ENCODE peak calls at places on chromosomes 1 and 21, in seven cellular contexts. Z, Y, W, U, F, A and R are unnamed samples.

GRCh38 chr1:30675761-30676160 is 47.6 kb downstream of the MATN1 start:
- DNase-seq in Z (no peak), Y (no peak), W (no peak), U (no peak), F (no peak), A (no peak), R (no peak)

GRCh38 chr1:94024109-94024792 is 96.7 kb downstream of the ABCA4 start:
- DNase-seq in Z (no peak), Y (no peak), W (no peak), U (no peak), F (no peak), A (no peak), R (no peak)

GRCh38 chr1:58773406-58773840 is 10.4 kb downstream of the JUN start:
- DNase-seq in Z (no peak), Y (peak; percentile 71), W (peak; percentile 81), U (no peak), F (peak; percentile 91), A (peak; percentile 20), R (peak; percentile 42)

GRCh38 chr1:61616830-61617229 is 108.1 kb downstream of the TM2D1 start:
- DNase-seq in Z (no peak), Y (no peak), W (no peak), U (no peak), F (no peak), A (no peak), R (no peak)

GRCh38 chr1:162549001-162549400 is 12.5 kb upstream of the UAP1 start:
- DNase-seq in Z (no peak), Y (no peak), W (no peak), U (no peak), F (no peak), A (no peak), R (no peak)

GRCh38 chr1:156149374-156150106 is 3.8 kb upstream of the SEMA4A start:
- DNase-seq in Z (no peak), Y (peak; percentile 34), W (no peak), U (peak; percentile 96), F (no peak), A (no peak), R (peak; percentile 73)

GRCh38 chr1:154741747-154742495 is 128.2 kb downstream of the KCNN3 start:
- DNase-seq in Z (no peak), Y (no peak), W (peak; percentile 49), U (peak; percentile 95), F (no peak), A (no peak), R (no peak)

GRCh38 chr1:26799479-26800133 is 11.9 kb downstream of the PIGV start:
- DNase-seq in Z (no peak), Y (peak; percentile 83), W (peak; percentile 81), U (peak; percentile 65), F (peak; percentile 74), A (peak; percentile 47), R (no peak)

GRCh38 chr21:16159213-16159970 is 429.6 kb downstream of the USP25 start:
- DNase-seq in Z (no peak), Y (no peak), W (peak; percentile 69), U (no peak), F (no peak), A (no peak), R (no peak)

GRCh38 chr1:193118194-193118593 is 3.6 kb upstream of the CDC73 start:
- DNase-seq in Z (no peak), Y (no peak), W (no peak), U (no peak), F (no peak), A (no peak), R (no peak)

GRCh38 chr21:44867464-44867863 is 6.0 kb downstream of the PTTG1IP start:
- DNase-seq in Z (no peak), Y (no peak), W (no peak), U (no peak), F (no peak), A (no peak), R (no peak)

GRCh38 chr1:152533327-152533938 is 19.2 kb downstream of the CRCT1 start:
- DNase-seq in Z (no peak), Y (no peak), W (no peak), U (peak; percentile 67), F (no peak), A (no peak), R (no peak)

GRCh38 chr1:235043234-235043633 is 85.4 kb downstream of the TOMM20 start:
- DNase-seq in Z (no peak), Y (no peak), W (no peak), U (no peak), F (no peak), A (no peak), R (no peak)

GRCh38 chr1:149942885-149943284 is 6.2 kb upstream of the MTMR11 start:
- DNase-seq in Z (no peak), Y (no peak), W (no peak), U (no peak), F (no peak), A (no peak), R (no peak)

GRCh38 chr1:29646161-29646775 is 409.9 kb downstream of the PTPRU start:
- DNase-seq in Z (no peak), Y (no peak), W (no peak), U (peak; percentile 36), F (no peak), A (no peak), R (no peak)

DNA sequence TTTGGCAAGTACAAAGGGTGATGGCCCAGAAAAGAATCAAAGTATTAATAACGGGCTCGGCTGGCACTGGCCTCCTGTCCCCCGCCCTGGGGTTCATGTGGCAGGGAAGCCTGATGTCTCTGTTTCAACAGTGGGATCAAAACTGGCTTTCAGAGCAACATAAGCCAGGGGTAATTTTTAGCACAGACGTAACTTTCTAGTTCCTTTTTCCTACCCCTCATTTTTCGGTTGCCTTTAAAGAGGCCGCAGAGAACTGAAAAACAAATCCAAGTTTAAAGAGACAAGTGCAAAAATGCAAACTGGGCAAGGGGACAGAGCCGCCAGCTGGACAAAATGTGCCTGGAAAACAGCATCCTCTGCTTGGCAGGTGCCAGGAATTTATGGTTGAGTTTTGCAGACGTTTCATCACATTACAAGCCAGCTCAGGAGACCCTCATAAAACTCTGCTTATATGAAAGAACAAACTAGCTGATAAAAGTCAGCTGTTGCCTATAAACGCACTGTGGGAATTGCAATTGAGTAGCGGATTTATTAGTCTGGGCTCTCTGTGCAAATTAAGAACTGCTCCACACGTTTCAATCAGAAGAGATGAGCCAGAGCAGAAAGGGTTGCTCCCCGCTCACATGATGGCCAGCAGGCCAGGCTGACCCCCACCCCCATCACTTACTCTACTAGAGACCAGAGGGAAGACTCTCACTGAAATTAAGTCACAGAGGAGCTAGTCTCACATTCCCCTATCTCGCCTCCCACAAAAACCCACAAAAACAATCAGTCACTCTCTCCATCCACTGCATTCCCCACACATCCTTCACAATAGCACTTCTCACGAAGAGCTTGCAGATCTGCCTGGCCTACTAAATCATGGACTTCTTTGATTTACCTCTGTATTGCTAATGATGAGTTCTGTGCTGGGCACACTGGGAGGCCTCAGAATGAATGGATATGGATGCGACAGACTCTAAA is 15.8 kb upstream of the CDCA8 start:
- DNase-seq in Z (no peak), Y (no peak), W (no peak), U (no peak), F (no peak), A (peak; percentile 51), R (peak; percentile 67)
- TF ChIP-seq CTCF in Z (no peak), Y (no peak), W (no peak), U (no peak), F (no peak), A (peak; percentile 15), R (peak; percentile 4)

GRCh38 chr1:82515650-82516049 is 714.9 kb downstream of the ADGRL2 start:
- DNase-seq in Z (no peak), Y (no peak), W (no peak), U (no peak), F (no peak), A (peak; percentile 11), R (no peak)

GRCh38 chr1:82517586-82517985 is 716.9 kb downstream of the ADGRL2 start:
- DNase-seq in Z (no peak), Y (no peak), W (peak; percentile 2), U (peak; percentile 75), F (peak; percentile 47), A (peak; percentile 31), R (no peak)
- TF ChIP-seq CTCF in Z (no peak), Y (no peak), W (no peak), U (peak; percentile 41), F (no peak), A (peak; percentile 19), R (no peak)

GRCh38 chr1:150972417-150972940 is 2.2 kb downstream of the CERS2 start:
- DNase-seq in Z (no peak), Y (no peak), W (no peak), U (no peak), F (no peak), A (no peak), R (no peak)

GRCh38 chr1:150970818-150971582 is 3.6 kb downstream of the CERS2 start:
- DNase-seq in Z (no peak), Y (peak; percentile 92), W (no peak), U (peak; percentile 64), F (peak; percentile 74), A (peak; percentile 90), R (no peak)

GRCh38 chr1:150973258-150973825 is 1.3 kb downstream of the CERS2 start:
- DNase-seq in Z (no peak), Y (no peak), W (no peak), U (peak; percentile 70), F (peak; percentile 18), A (no peak), R (no peak)

GRCh38 chr1:150973826-150974579 is 632 bp downstream of the CERS2 start:
- DNase-seq in Z (no peak), Y (peak; percentile 67), W (no peak), U (peak; percentile 76), F (peak; percentile 20), A (peak; percentile 69), R (peak; percentile 81)

DNA sequence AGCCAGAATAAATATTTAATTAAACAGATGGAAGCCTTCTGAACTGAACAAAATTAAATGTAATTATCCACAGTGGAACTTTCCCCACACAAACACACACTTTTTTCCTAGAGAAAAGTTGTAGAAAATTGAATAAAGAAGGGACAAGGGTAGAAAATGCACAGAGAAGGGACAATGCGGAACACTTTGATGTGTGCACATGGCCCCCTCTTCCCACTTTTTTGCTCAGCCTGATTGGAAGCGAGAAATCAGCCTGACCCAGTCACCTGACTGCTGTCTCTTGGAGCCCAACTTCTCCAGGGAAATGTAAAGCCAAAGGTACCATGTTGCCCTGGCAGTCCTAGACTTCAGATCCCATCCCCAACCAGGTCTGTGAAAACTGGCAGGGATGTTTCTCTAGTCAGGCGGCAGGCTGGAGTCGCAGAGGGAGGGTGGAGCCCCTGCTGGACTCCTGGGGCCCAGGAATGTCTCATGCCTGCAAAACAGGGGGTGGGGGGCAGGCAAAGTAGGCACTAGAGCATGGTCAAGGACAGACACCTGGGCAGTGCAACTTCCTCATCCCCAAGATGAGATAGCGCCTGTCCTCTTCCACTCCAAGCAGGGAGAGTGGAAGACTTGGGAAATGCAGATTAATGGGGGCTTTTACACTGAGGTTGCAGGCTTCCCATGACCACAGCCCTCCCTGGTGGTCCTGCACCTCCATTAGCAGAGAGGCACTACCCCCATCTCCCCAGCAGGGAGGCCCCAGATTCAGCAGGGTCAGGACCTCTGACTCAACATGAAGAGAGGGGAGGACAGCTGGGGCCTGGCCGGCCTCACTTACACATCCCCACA is 2.8 kb downstream of the CERS2 start:
- DNase-seq in Z (no peak), Y (no peak), W (no peak), U (peak; percentile 81), F (no peak), A (peak; percentile 55), R (no peak)
- TF ChIP-seq CTCF in Z (no peak), Y (no peak), W (no peak), U (peak; percentile 47), F (no peak), A (peak; percentile 14), R (no peak)

DNA sequence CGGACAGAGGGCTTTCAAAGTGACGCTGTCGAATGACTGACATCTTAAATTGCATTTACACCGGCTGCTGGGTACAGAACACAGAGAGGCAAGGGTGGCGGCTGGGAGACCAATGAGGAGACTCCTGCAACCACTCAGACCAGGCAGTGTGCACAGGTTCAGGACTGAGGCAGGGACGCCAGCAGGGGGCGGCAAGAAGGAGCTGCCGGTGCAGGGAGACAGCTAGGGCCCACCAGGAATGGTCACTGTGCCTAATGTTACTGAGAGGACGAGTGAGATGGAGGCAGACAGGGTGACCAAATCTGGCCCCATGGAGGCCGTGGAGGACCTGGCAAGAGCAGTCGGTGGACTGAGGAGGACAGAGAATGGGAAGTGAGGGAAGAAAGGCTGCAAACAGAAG is 23.5 kb downstream of the GLIS1 start:
- DNase-seq in Z (peak; percentile 32), Y (no peak), W (no peak), U (peak; percentile 93), F (no peak), A (no peak), R (no peak)
- TF ChIP-seq CTCF in Z (no peak), Y (peak; percentile 13), W (peak; percentile 42), U (peak; percentile 89), F (no peak), A (peak; percentile 20), R (peak; percentile 49)